ENCODE peak calls at places on chromosomes 6 and 20, in four cellular contexts. A, Z, Y and W are unnamed samples.

GRCh38 chr6:2857580-2858337 is 16.1 kb upstream of the SERPINB1 start:
- DNase-seq in A (peak), Z (no peak), Y (peak), W (no peak)

GRCh38 chr6:167554854-167555253 is 230.0 kb downstream of the TTLL2 start:
- DNase-seq in A (no peak), Z (no peak), Y (no peak), W (no peak)

GRCh38 chr6:157946865-157947532 is 34.7 kb upstream of the SYNJ2 start:
- DNase-seq in A (no peak), Z (peak), Y (peak), W (no peak)

GRCh38 chr20:50321797-50322480 is 131.3 kb downstream of the CEBPB start:
- DNase-seq in A (no peak), Z (no peak), Y (no peak), W (no peak)

GRCh38 chr6:116087437-116088027 is 13.1 kb upstream of the NT5DC1 start:
- DNase-seq in A (no peak), Z (no peak), Y (peak), W (no peak)

GRCh38 chr20:42714298-42715141 is 475.2 kb downstream of the PTPRT start:
- DNase-seq in A (no peak), Z (no peak), Y (no peak), W (no peak)

GRCh38 chr6:153568601-153569000 is 437.5 kb upstream of the RGS17 start:
- DNase-seq in A (no peak), Z (no peak), Y (no peak), W (no peak)

GRCh38 chr6:90008908-90009501 is 114.7 kb downstream of the GJA10 start:
- DNase-seq in A (no peak), Z (no peak), Y (no peak), W (no peak)

GRCh38 chr6:42307141-42307470 is 89.4 kb upstream of the MRPS10 start:
- DNase-seq in A (no peak), Z (no peak), Y (no peak), W (no peak)

GRCh38 chr6:470901-471448 is 79.4 kb downstream of the IRF4 start:
- DNase-seq in A (no peak), Z (no peak), Y (peak), W (no peak)

GRCh38 chr6:119495230-119495683 is 145.7 kb upstream of the MAN1A1 start:
- DNase-seq in A (no peak), Z (peak), Y (no peak), W (no peak)

GRCh38 chr6:147787407-147787806 is 278.9 kb downstream of the SAMD5 start:
- DNase-seq in A (no peak), Z (peak), Y (no peak), W (no peak)

GRCh38 chr6:42984924-42985475 is 630 bp downstream of the PPP2R5D start:
- DNase-seq in A (peak), Z (no peak), Y (no peak), W (no peak)

GRCh38 chr6:35228483-35228882 is 14.7 kb downstream of the SCUBE3 start:
- DNase-seq in A (no peak), Z (no peak), Y (no peak), W (no peak)

GRCh38 chr6:41697902-41698349 is 37.5 kb downstream of the TFEB start:
- DNase-seq in A (no peak), Z (no peak), Y (no peak), W (no peak)

GRCh38 chr20:37907677-37908397 is 4.9 kb downstream of the VSTM2L start:
- DNase-seq in A (no peak), Z (no peak), Y (no peak), W (no peak)
- TF ChIP-seq CREB1 in A (no peak), Z (no peak), Y (no peak), W (no peak)

GRCh38 chr6:13217206-13217905 is 111.0 kb downstream of the TBC1D7 start:
- DNase-seq in A (no peak), Z (peak), Y (no peak), W (no peak)
- TF ChIP-seq SRF in A (no peak), Z (no peak), Y (no peak), W (no peak)

GRCh38 chr20:47876348-47877056 is 91.2 kb upstream of the SULF2 start:
- DNase-seq in A (no peak), Z (no peak), Y (no peak), W (no peak)
- TF ChIP-seq JUND in A (no peak), Z (no peak), Y (no peak), W (no peak)

DNA sequence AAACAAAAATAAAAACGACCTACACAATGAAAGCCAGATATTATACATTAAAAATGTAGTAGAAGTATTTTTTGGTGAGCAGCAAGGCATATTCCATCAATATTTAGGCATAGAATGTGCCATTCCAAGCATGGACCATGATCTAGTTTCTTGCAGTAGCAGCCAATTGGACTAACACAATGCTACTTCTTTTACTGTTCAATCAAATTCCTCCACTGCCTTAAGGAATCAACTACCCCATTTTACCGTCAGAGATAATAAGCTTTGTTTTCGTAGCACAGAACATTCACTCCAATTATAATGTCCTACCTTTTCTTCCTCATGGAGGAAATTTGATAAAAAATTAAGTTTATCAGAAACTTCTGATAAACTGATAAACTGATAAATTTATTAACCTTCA is 1.3 kb downstream of the LATS1 start:
- DNase-seq in A (no peak), Z (no peak), Y (no peak), W (no peak)
- TF ChIP-seq CREB1 in A (no peak), Z (no peak), Y (no peak), W (no peak)

GRCh38 chr20:33518071-33518470 is 28.2 kb downstream of the CBFA2T2 start:
- DNase-seq in A (no peak), Z (no peak), Y (no peak), W (peak)

GRCh38 chr20:33524261-33524660 is 34.4 kb downstream of the CBFA2T2 start:
- DNase-seq in A (no peak), Z (no peak), Y (no peak), W (no peak)

GRCh38 chr20:33516882-33517281 is 27.0 kb downstream of the CBFA2T2 start:
- DNase-seq in A (no peak), Z (no peak), Y (no peak), W (no peak)

GRCh38 chr20:33522256-33522820 is 32.4 kb downstream of the CBFA2T2 start:
- DNase-seq in A (no peak), Z (no peak), Y (no peak), W (no peak)

GRCh38 chr20:33521461-33521860 is 31.6 kb downstream of the CBFA2T2 start:
- DNase-seq in A (no peak), Z (no peak), Y (no peak), W (no peak)
- TF ChIP-seq SRF in A (no peak), Z (no peak), Y (no peak), W (no peak)

GRCh38 chr6:5172057-5172683 is 87.0 kb downstream of the PPP1R3G start:
- DNase-seq in A (no peak), Z (no peak), Y (no peak), W (no peak)

GRCh38 chr6:5173862-5174643 is 86.7 kb downstream of the LYRM4 start:
- DNase-seq in A (no peak), Z (no peak), Y (peak), W (no peak)

GRCh38 chr6:5175635-5176034 is 85.1 kb downstream of the LYRM4 start:
- DNase-seq in A (no peak), Z (no peak), Y (no peak), W (no peak)

GRCh38 chr6:5174756-5175155 is 86.0 kb downstream of the LYRM4 start:
- DNase-seq in A (no peak), Z (no peak), Y (no peak), W (no peak)

DNA sequence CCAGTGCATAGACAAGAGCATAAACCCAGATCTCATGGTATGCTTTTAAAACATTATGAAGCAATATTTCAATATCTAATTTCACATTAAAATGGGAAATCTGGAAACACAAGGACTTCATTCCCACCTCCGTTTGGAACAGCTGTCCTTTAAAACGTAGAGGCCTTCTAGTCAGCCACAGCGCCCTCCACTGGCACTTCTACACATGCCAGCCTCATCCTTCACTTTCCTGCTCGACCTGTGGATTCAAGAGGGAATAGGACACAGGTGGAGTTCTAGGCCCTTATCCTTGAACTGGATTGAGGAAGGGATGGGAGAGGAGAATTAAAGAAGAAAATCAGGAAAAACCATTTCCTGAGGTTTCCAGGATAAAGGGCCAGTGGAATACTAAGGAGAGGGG is 85.6 kb downstream of the LYRM4 start:
- DNase-seq in A (peak), Z (no peak), Y (no peak), W (peak)
- TF ChIP-seq JUND in A (no peak), Z (no peak), Y (no peak), W (no peak)

GRCh38 chr6:44133003-44133931 is 5.9 kb downstream of the TMEM63B start:
- DNase-seq in A (peak), Z (peak), Y (no peak), W (no peak)
- TF ChIP-seq CREB1 in A (no peak), Z (no peak), Y (no peak), W (no peak)

DNA sequence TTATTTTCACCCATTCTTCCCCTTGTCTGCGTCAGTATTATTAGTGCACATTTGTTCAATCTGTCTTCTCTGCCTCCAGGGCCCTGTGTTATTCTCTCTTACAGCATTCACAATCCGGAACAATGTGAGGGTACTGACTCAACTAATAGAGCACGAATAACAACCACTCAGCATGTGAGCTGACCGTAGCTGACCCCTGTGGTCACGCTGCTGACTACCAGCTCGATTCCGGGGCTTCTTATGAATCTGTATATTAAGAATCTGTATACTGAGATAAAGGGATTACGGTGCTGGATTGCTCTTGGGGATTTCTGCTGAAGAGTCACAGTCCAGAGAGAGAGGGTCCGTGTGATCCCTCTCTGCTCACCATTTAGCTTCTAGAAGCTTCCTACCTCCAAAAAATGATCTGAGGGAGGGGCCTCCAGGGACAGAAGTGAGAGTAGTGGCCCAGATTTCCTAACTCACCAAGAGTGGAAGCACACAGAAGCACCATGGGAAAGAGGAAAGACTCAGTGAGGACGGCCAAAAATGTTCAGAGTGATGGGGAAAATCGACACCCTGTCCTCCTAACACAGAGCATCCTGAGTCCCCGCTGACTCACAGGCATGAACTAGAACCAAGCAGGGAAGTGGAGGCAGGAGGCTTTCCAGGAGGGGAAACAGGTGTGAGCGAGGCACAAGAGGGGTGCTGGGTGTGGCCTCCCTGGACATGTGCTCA is 156.2 kb downstream of the THBS2 start:
- DNase-seq in A (no peak), Z (no peak), Y (no peak), W (no peak)
- TF ChIP-seq SRF in A (no peak), Z (no peak), Y (no peak), W (no peak)